ENCODE peak calls at places on chromosomes 3 and 15, in five cellular contexts. R is body of pancreas; A is naive thymus-derived CD4-positive, alpha-beta T cell; V is neural progenitor cell; H is neuronal stem cell. X is an unnamed sample. For H3K36me3, the result is how much of the 10 kb centered on the place peaks cover.

GRCh38 chr3:138629526-138629925 is 21.0 kb downstream of the FAIM start:
- DNase-seq in H (no peak), R (no peak), V (no peak), A (no peak), X (no peak)

GRCh38 chr3:24237971-24238767 is 256.5 kb downstream of the THRB start:
- DNase-seq in A (no peak), H (peak), R (peak), V (peak), X (peak)

GRCh38 chr3:150342951-150343468 is 65.1 kb upstream of the TSC22D2 start:
- DNase-seq in A (no peak), H (no peak), V (no peak), R (no peak), X (no peak)

GRCh38 chr3:23480324-23480704 is 277.2 kb downstream of the UBE2E2 start:
- DNase-seq in V (no peak), R (no peak), A (no peak), H (no peak), X (no peak)

GRCh38 chr15:30670056-30670455 is 44.1 kb downstream of the ARHGAP11B start:
- DNase-seq in R (no peak), A (no peak), V (no peak), H (no peak), X (no peak)

GRCh38 chr3:54822206-54822605 is 105.7 kb downstream of the LRTM1 start:
- DNase-seq in V (no peak), R (no peak), H (no peak), A (no peak), X (no peak)

GRCh38 chr15:53534105-53534839 is 225.2 kb downstream of the WDR72 start:
- DNase-seq in H (no peak), A (no peak), R (no peak), V (no peak), X (no peak)

GRCh38 chr3:49673131-49673714 is 928 bp upstream of the APEH start:
- DNase-seq in V (peak), A (no peak), H (peak), R (no peak), X (no peak)

GRCh38 chr3:16289144-16289889 is 24.3 kb downstream of the OXNAD1 start:
- DNase-seq in A (no peak), V (no peak), H (no peak), R (no peak), X (no peak)

GRCh38 chr15:39553947-39554731 is 26.7 kb upstream of the THBS1 start:
- DNase-seq in R (no peak), V (no peak), A (no peak), H (no peak), X (no peak)

GRCh38 chr3:49716691-49717538 is 2.6 kb downstream of the AMIGO3 start:
- DNase-seq in V (no peak), H (no peak), A (no peak), R (no peak), X (no peak)

GRCh38 chr15:52021892-52022540 is 3.0 kb downstream of the MAPK6 start:
- DNase-seq in A (no peak), H (no peak), V (no peak), R (no peak), X (no peak)

GRCh38 chr3:32238027-32238815 is at the start of gene CMTM8:
- DNase-seq in V (peak), H (peak), A (peak), R (peak), X (peak)

GRCh38 chr15:80090879-80091503 is 31.5 kb downstream of the ZFAND6 start:
- DNase-seq in H (no peak), R (no peak), V (no peak), A (no peak), X (no peak)

GRCh38 chr3:196661400-196661799 is 21.9 kb downstream of the NRROS start:
- DNase-seq in H (no peak), R (no peak), V (no peak), A (no peak), X (no peak)

GRCh38 chr3:170419301-170420087 is 826 bp downstream of the CLDN11 start:
- DNase-seq in V (peak), H (no peak), R (no peak), A (no peak), X (no peak)

GRCh38 chr3:117127147-117127546 is 417.6 kb downstream of the TUSC7 start:
- DNase-seq in V (no peak), H (no peak), A (no peak), R (no peak), X (no peak)

GRCh38 chr3:14156843-14157561 is 21.4 kb downstream of the XPC start:
- DNase-seq in V (no peak), H (no peak), A (no peak), R (no peak), X (no peak)

GRCh38 chr3:113223831-113224240 is 12.5 kb downstream of the BOC start:
- DNase-seq in R (no peak), A (no peak), H (no peak), V (no peak), X (no peak)

GRCh38 chr15:90956551-90957104 is 1.9 kb downstream of the RCCD1 start:
- DNase-seq in A (peak), V (peak), R (peak), H (peak), X (peak)

GRCh38 chr3:176867681-176868663 is 329.3 kb downstream of the TBL1XR1 start:
- DNase-seq in V (no peak), A (no peak), H (no peak), R (peak), X (no peak)

GRCh38 chr3:194930439-194931204 is 244.9 kb downstream of the FAM43A start:
- DNase-seq in A (no peak), H (no peak), V (no peak), R (peak), X (no peak)

GRCh38 chr3:127254730-127255129 is 33.1 kb downstream of the PRR20G start:
- DNase-seq in V (no peak), H (no peak), A (no peak), R (no peak), X (no peak)

GRCh38 chr3:40116478-40117162 is 192.9 kb upstream of the EIF1B start:
- DNase-seq in V (no peak), R (no peak), H (no peak), A (no peak), X (no peak)

GRCh38 chr3:10505050-10505790 is at the start of gene ATP2B2:
- DNase-seq in H (peak), R (no peak), A (no peak), V (peak), X (no peak)

GRCh38 chr3:148330486-148330885 is 367.2 kb upstream of the AGTR1 start:
- DNase-seq in R (no peak), V (no peak), H (no peak), A (no peak), X (no peak)

GRCh38 chr3:145739926-145740325 is 421.1 kb downstream of the PLOD2 start:
- DNase-seq in H (no peak), R (no peak), V (no peak), A (no peak), X (no peak)

DNA sequence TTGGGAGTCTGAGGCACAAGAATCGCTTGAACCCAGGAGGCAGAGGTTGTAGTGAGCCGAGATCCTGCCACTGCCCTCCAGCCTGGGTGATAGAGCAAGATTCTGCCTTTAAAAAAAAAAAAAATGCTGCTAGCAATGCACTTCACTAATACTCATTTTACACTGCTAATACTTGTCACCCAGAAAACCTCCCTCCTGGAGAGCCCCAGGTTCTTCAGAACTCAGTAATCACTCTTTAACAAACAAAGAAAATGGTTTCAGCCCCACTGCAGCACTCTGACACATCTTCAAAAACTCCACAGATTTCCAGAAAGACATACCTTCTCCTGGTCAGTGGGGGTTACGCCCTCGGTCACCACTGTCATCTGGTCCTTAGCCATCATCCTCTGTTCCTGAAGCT is 366.7 kb downstream of the SHQ1 start:
- DNase-seq in H (no peak), V (no peak), R (no peak), A (no peak), X (no peak)
- H3K27ac ChIP-seq in H (no peak), V (no peak), R (no peak), A (no peak), X (no peak)

DNA sequence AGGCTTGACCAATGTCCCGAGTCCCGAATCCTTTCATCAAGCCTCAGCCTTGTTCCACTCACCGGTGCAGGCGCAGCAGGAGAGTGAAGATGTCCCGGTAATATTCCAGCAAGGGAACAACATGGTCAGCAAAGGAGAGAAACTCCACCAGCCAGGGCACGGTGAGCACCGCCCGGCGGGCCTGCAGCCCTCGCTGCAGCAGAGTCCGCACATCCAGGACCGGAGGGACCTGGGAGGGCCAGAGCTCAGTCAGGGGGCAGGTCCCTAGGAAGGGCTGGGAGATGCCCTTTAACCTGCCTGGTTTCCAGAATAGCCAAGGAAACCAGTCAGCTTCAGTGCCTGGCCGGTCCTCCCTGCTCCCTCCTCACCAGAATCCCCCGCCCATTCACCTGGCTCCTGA is 6.4 kb downstream of the CDAN1 start:
- DNase-seq in V (no peak), H (no peak), A (no peak), R (no peak), X (no peak)
- H3K36me3 ChIP-seq in V (under half), H (half or more), A (under half), R (under half), X (half or more)

GRCh38 chr3:99659965-99660364 is 21.6 kb downstream of the COL8A1 start:
- DNase-seq in A (no peak), H (no peak), R (no peak), V (no peak), X (no peak)
- H3K27ac ChIP-seq in A (no peak), H (no peak), R (no peak), V (no peak), X (no peak)

GRCh38 chr3:44999782-45000181 is 23.7 kb downstream of the EXOSC7 start:
- DNase-seq in V (no peak), H (no peak), A (no peak), R (peak), X (no peak)

GRCh38 chr3:44995142-44995770 is 19.2 kb downstream of the EXOSC7 start:
- DNase-seq in V (no peak), A (no peak), H (no peak), R (no peak), X (no peak)

GRCh38 chr3:44992555-44993470 is 16.8 kb downstream of the EXOSC7 start:
- DNase-seq in A (no peak), V (peak), R (no peak), H (no peak), X (no peak)

GRCh38 chr3:44993471-44994205 is 17.6 kb downstream of the EXOSC7 start:
- DNase-seq in H (no peak), R (no peak), V (no peak), A (no peak), X (no peak)

GRCh38 chr3:44996556-44996969 is 20.5 kb downstream of the EXOSC7 start:
- DNase-seq in H (no peak), R (no peak), V (no peak), A (no peak), X (no peak)
- H3K36me3 ChIP-seq in H (half or more), R (under half), V (under half), A (under half), X (under half)

DNA sequence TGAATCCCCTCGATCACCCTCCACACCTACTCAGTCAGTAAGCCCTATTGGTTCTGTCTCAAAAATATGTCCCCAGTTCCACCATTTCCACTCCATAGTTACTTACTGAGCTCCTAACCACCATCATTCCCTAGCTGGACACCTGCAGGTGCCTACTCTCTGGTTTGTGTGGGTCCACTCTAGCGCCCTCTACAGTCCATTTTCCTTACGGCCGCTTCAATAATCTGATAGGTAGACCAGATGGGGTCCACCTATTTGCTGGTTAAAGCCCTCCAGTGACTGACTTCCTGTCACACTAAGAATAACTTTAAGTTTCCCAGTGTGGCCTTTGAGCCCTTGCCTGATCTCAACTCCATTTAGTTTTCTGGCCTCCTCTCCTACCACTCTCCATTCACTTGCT is 5.0 kb downstream of the GXYLT2 start:
- DNase-seq in V (peak), R (no peak), H (no peak), A (no peak), X (no peak)
- H3K27ac ChIP-seq in V (no peak), R (no peak), H (no peak), A (no peak), X (no peak)